ENCODE peak calls at places on chromosomes 5 and 9, in seven cellular contexts. B, I, D, H, S, K and E are unnamed samples.

GRCh38 chr9:5801739-5802113 is 31.2 kb downstream of the ERMP1 start:
- DNase-seq in H (no peak), I (no peak), B (no peak), S (no peak), K (no peak), D (no peak), E (no peak)

GRCh38 chr9:113682297-113682771 is 193.8 kb upstream of the ZNF618 start:
- DNase-seq in I (peak), S (peak), D (peak), B (peak), K (peak), H (peak), E (no peak)

GRCh38 chr9:106862946-106863740 is at the start of gene ZNF462:
- DNase-seq in H (no peak), B (peak), I (peak), D (peak), K (peak), S (peak), E (no peak)

GRCh38 chr9:111896942-111897830 is 572 bp downstream of the UGCG start:
- DNase-seq in H (no peak), S (peak), B (peak), I (peak), D (peak), K (peak), E (peak)

GRCh38 chr9:353077-353476 is 138.4 kb downstream of the DOCK8 start:
- DNase-seq in K (no peak), H (no peak), S (no peak), D (no peak), I (no peak), B (no peak), E (no peak)

GRCh38 chr5:96901384-96901783 is 25.1 kb downstream of the ERAP2 start:
- DNase-seq in H (no peak), I (no peak), D (no peak), K (no peak), B (no peak), S (no peak), E (no peak)

GRCh38 chr9:16335788-16336580 is 534.5 kb downstream of the BNC2 start:
- DNase-seq in B (peak), H (no peak), I (peak), D (peak), S (no peak), K (no peak), E (no peak)

GRCh38 chr5:124655943-124656459 is 90.4 kb downstream of the ZNF608 start:
- DNase-seq in H (no peak), K (no peak), D (peak), I (no peak), B (peak), S (no peak), E (no peak)

GRCh38 chr5:9537223-9538141 is 8.4 kb downstream of the SEMA5A start:
- DNase-seq in H (no peak), K (no peak), D (no peak), S (no peak), I (no peak), B (no peak), E (no peak)

GRCh38 chr5:69492391-69493234 is at the start of gene OCLN:
- DNase-seq in I (no peak), D (peak), B (peak), H (no peak), K (peak), S (peak), E (peak)

GRCh38 chr5:179422213-179422839 is 77.1 kb upstream of the ADAMTS2 start:
- DNase-seq in S (no peak), B (no peak), H (no peak), D (no peak), K (no peak), I (no peak), E (no peak)

GRCh38 chr5:111747336-111747735 is 9.7 kb downstream of the NREP start:
- DNase-seq in H (no peak), I (no peak), B (no peak), K (no peak), D (no peak), S (no peak), E (no peak)

GRCh38 chr5:68555891-68556689 is 340.5 kb downstream of the PIK3R1 start:
- DNase-seq in D (no peak), I (no peak), H (no peak), B (no peak), S (no peak), K (no peak), E (no peak)

GRCh38 chr9:5364294-5364990 is 24.8 kb upstream of the RLN1 start:
- DNase-seq in D (no peak), H (no peak), K (no peak), S (no peak), I (no peak), B (no peak), E (no peak)

GRCh38 chr5:73694089-73694488 is 68.1 kb downstream of the ARHGEF28 start:
- DNase-seq in S (no peak), I (no peak), B (no peak), K (no peak), D (no peak), H (no peak), E (no peak)

GRCh38 chr5:137236266-137236665 is 262.9 kb downstream of the SPOCK1 start:
- DNase-seq in D (no peak), K (no peak), I (no peak), B (no peak), S (no peak), H (no peak), E (no peak)

GRCh38 chr5:107388111-107388861 is 282.5 kb downstream of the EFNA5 start:
- DNase-seq in I (no peak), K (no peak), D (no peak), B (peak), H (no peak), S (no peak), E (no peak)

GRCh38 chr5:118653926-118654325 is 334.4 kb downstream of the DTWD2 start:
- DNase-seq in H (no peak), D (no peak), K (no peak), S (no peak), I (no peak), B (no peak), E (no peak)

GRCh38 chr5:175889910-175890684 is 18.7 kb downstream of the CPLX2 start:
- DNase-seq in I (no peak), B (peak), K (no peak), S (no peak), H (no peak), D (peak), E (no peak)

GRCh38 chr9:100587375-100587774 is 9.5 kb downstream of the CAVIN4 start:
- DNase-seq in I (no peak), S (no peak), H (no peak), B (no peak), K (no peak), D (peak), E (no peak)

GRCh38 chr5:95959964-95960801 is 1.5 kb downstream of the ELL2 start:
- DNase-seq in S (peak), I (peak), K (peak), B (peak), H (no peak), D (peak), E (no peak)

GRCh38 chr5:32027717-32028321 is 146.3 kb downstream of the GOLPH3 start:
- DNase-seq in B (peak), D (peak), I (peak), S (peak), H (no peak), K (no peak), E (no peak)

GRCh38 chr5:39423331-39423751 is 1.4 kb downstream of the DAB2 start:
- DNase-seq in S (no peak), D (no peak), I (no peak), K (no peak), B (no peak), H (no peak), E (no peak)

GRCh38 chr5:40798012-40798855 is at the start of gene PRKAA1:
- DNase-seq in K (peak), D (peak), B (peak), S (peak), H (peak), I (peak), E (peak)

GRCh38 chr5:15013654-15014463 is 142.3 kb upstream of the ANKH start:
- DNase-seq in S (peak), H (no peak), K (no peak), B (peak), D (peak), I (peak), E (peak)

GRCh38 chr5:38667499-38667776 is 111.0 kb upstream of the LIFR start:
- DNase-seq in H (no peak), B (no peak), S (no peak), I (no peak), D (no peak), K (no peak), E (no peak)

GRCh38 chr9:19193029-19193324 is 37.5 kb upstream of the DENND4C start:
- DNase-seq in D (no peak), H (no peak), I (no peak), S (no peak), B (no peak), K (no peak), E (no peak)

GRCh38 chr5:140296289-140296688 is 6.6 kb downstream of the PFDN1 start:
- DNase-seq in H (no peak), K (no peak), S (no peak), B (no peak), I (no peak), D (no peak), E (no peak)

GRCh38 chr5:73338201-73339126 is 110.1 kb downstream of the FOXD1 start:
- DNase-seq in B (no peak), I (peak), S (no peak), K (no peak), D (no peak), H (no peak), E (no peak)

GRCh38 chr5:74167930-74168315 is 472.6 kb downstream of the ENC1 start:
- DNase-seq in H (no peak), D (no peak), K (no peak), B (no peak), I (no peak), S (no peak), E (no peak)

GRCh38 chr5:16615737-16616535 is 861 bp downstream of the RETREG1 start:
- DNase-seq in D (peak), S (no peak), I (no peak), H (peak), K (peak), B (peak), E (no peak)

GRCh38 chr9:117344892-117345660 is 69.8 kb downstream of the ASTN2 start:
- DNase-seq in K (no peak), S (no peak), H (no peak), I (no peak), B (peak), D (no peak), E (peak)

DNA sequence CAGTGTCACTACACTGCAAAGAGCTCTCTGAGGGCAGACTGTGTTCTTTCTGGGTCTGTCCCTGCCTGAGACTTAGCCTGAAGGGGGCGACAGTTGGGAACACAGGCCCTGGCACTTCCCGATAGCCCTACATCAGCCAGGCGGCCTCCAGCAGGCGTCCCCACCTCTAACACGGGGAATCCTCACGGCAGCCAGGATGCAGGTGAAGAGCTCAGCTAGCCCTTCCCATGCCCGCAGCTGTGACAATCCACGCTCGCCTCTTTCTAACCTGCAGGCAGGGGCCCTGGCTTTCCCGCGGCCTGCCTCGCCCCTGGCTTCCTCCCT is 5.9 kb downstream of the MED22 start:
- DNase-seq in I (no peak), D (no peak), B (no peak), K (no peak), H (no peak), S (peak), E (no peak)
- TF ChIP-seq CTCF in I (no peak), D (no peak), B (no peak), K (no peak), H (no peak), S (no peak), E (no peak)

DNA sequence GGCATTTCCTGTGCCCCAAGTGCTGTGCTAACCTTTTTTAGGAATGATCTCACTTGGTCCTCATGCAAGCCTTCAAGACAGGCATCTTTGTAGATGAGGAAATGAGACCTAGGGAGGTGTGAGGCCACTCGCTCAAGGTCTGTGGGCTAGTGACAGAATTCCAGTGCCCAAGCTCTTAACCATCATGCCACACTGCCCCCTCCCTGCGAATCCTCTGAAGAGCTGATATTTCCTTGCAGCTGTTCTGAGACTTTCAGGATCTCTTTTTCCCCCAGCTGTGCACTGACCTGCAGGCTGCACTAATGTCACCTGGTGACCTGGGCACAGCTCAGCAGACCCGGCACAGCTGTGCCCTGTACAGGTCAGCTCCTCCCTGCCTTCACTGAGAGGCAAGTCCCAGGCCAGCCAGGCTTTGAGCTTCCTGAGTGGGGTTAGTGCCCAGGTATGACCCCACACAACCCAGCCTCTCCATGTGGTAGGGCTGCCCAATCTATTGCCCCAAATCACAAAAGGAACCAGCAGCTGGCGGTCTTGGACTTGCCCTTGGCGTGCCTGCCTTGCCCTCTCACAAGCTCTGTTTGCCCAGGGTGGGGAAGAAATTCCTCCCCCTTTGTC is 32.7 kb downstream of the MORN5 start:
- DNase-seq in D (no peak), S (no peak), H (no peak), K (no peak), B (no peak), I (no peak), E (no peak)
- TF ChIP-seq CTCF in D (no peak), S (no peak), H (no peak), K (no peak), B (no peak), I (no peak), E (no peak)

DNA sequence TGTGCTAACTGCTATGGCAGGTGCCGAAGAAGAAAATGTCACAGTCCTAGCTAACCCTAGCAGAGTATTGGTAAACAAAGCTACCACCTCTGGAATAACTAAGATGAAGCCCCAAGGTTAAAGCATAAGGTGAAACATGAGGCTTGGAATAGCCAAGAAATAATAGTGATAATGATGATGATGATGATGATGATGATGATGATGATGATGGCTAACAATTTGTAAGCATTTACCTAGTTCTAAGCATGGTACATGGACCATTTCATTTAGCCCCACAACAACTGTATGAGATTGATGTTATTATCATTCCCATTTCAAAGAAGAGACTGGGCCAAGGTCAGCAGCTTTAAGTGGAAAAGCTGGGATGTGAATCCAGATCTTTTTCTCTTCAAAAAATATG is 35.3 kb downstream of the SH3RF2 start:
- DNase-seq in I (no peak), H (no peak), K (no peak), S (no peak), B (no peak), D (no peak), E (no peak)
- TF ChIP-seq CTCF in I (no peak), H (no peak), K (no peak), S (no peak), B (no peak), D (no peak), E (no peak)

GRCh38 chr5:1204693-1205242 is 3.4 kb downstream of the SLC6A19 start:
- DNase-seq in H (no peak), D (peak), B (peak), S (peak), K (no peak), I (no peak), E (no peak)
- TF ChIP-seq CTCF in H (no peak), D (peak), B (peak), S (no peak), K (no peak), I (no peak), E (no peak)